ENCODE peak calls at places on chromosomes 2 and 18, in four cellular contexts. One of them, this sample, is unnamed.

GRCh38 chr2:232537499-232537898 is 2.0 kb upstream of the CHRNG start:
- DNase-seq in GM12878: no peak
- DNase-seq in HepG2: no peak
- DNase-seq in K562: no peak
- DNase-seq in this sample: no peak

GRCh38 chr2:237124820-237125219 is 39.1 kb downstream of the COPS8 start:
- DNase-seq in HepG2: no peak
- DNase-seq in GM12878: no peak
- DNase-seq in K562: no peak
- DNase-seq in this sample: no peak

GRCh38 chr18:67132919-67133318 is 383.6 kb downstream of the DSEL start:
- DNase-seq in GM12878: no peak
- DNase-seq in HepG2: no peak
- DNase-seq in K562: no peak
- DNase-seq in this sample: no peak

GRCh38 chr2:19859565-19859964 is 42.2 kb downstream of the TTC32 start:
- DNase-seq in GM12878: no peak
- DNase-seq in HepG2: no peak
- DNase-seq in K562: no peak
- DNase-seq in this sample: no peak

GRCh38 chr18:78767648-78768071 is 212.0 kb upstream of the SALL3 start:
- DNase-seq in GM12878: no peak
- DNase-seq in HepG2: no peak
- DNase-seq in K562: no peak
- DNase-seq in this sample: no peak

GRCh38 chr2:241612156-241613017 is 24.6 kb downstream of the THAP4 start:
- DNase-seq in GM12878: no peak
- DNase-seq in HepG2: no peak
- DNase-seq in K562: no peak
- DNase-seq in this sample: no peak

GRCh38 chr2:238104071-238104511 is 4.0 kb downstream of the ESPNL start:
- DNase-seq in K562: no peak
- DNase-seq in GM12878: no peak
- DNase-seq in HepG2: no peak
- DNase-seq in this sample: no peak

GRCh38 chr18:22831441-22831904 is 101.7 kb upstream of the RBBP8 start:
- DNase-seq in HepG2: peak
- DNase-seq in GM12878: no peak
- DNase-seq in K562: no peak
- DNase-seq in this sample: no peak

GRCh38 chr2:218395826-218396687 is 3.6 kb upstream of the CTDSP1 start:
- DNase-seq in HepG2: peak
- DNase-seq in GM12878: peak
- DNase-seq in K562: peak
- DNase-seq in this sample: peak
- TF ChIP-seq BHLHE40 in HepG2: no peak
- TF ChIP-seq BHLHE40 in GM12878: peak
- TF ChIP-seq BHLHE40 in K562: peak
- TF ChIP-seq BHLHE40 in this sample: no peak

DNA sequence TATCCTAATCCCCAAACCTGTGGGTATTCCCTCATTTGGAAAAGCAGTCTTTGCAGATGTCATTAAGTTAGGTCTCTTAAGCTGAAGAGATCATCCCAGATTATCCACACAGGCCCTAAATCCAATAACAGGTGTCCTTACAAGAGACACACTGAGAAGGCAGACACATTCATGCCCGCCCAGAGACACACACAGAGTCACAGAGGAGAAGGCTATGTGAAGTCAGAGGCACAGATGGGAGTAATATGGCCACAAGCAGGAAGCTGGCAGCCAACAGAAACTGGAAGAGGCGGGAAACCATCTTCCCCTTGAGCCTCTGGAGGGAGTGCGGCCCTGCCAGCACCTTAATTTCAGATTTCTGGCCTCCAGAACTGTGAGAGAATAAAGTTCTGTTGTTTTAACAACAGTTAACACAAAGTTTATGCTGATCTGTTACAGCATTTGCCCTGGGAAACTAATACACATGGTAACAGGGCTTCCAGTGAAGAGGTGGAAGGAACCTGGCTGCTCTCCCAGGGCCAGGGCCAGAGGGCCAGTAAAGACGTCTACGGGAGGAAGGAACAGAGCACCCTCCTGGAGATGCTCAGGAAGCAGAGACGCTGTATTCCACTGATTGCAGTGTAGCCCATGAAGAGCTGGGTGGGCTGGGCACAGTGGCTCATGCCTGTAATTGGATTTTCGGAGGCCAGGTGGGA is 217.5 kb downstream of the GLI2 start:
- DNase-seq in K562: no peak
- DNase-seq in GM12878: no peak
- DNase-seq in HepG2: no peak
- DNase-seq in this sample: no peak
- TF ChIP-seq TARDBP in K562: no peak
- TF ChIP-seq TARDBP in GM12878: no peak
- TF ChIP-seq TARDBP in HepG2: no peak
- TF ChIP-seq TARDBP in this sample: no peak

DNA sequence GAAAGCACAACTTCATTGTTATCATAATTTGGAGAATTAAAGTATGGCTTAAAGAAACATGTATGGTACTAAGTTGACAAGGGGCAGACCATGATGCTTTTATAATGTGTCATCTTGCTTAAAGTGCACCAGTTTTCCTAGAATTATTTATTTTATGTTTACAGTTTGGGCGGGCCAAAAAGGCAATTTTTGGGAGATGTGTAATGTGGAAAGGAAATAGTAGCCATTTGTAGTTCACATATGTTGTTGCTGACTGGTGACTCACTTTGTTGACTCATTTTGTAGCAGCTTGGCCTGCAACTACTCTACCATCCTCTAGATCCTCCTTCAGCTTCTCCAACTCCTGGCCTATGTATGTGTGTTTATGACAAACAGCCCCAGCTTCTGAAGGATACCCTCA is 7.7 kb downstream of the ZSCAN30 start:
- DNase-seq in GM12878: no peak
- DNase-seq in HepG2: peak
- DNase-seq in K562: no peak
- DNase-seq in this sample: no peak
- TF ChIP-seq FOXM1 in GM12878: no peak
- TF ChIP-seq FOXM1 in HepG2: no peak
- TF ChIP-seq FOXM1 in K562: no peak
- TF ChIP-seq FOXM1 in this sample: no peak

DNA sequence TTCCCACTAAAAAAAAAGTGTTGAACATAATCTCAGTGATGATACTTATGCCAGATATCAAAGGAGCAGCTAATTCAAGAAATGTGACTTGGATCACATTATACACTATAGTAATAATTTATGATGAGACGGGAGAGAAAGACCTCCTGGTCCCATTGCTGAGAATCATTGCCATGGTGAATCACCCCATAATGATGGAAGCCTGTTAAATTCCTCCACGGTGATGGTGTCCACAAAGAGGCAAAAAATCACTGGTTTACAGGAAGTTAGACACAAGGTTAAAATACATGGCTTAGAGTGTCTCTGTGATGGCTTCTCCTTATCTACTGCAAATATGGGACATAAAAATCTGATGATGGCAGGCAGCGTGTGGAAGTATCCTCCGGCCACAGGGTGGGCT is 210.1 kb downstream of the CDH2 start:
- DNase-seq in GM12878: no peak
- DNase-seq in K562: no peak
- DNase-seq in HepG2: no peak
- DNase-seq in this sample: no peak
- TF ChIP-seq BHLHE40 in GM12878: no peak
- TF ChIP-seq BHLHE40 in K562: no peak
- TF ChIP-seq BHLHE40 in HepG2: no peak
- TF ChIP-seq BHLHE40 in this sample: no peak

GRCh38 chr2:38076250-38076709 is 329 bp upstream of the CYP1B1 start:
- DNase-seq in GM12878: no peak
- DNase-seq in HepG2: no peak
- DNase-seq in K562: no peak
- DNase-seq in this sample: peak
- TF ChIP-seq TARDBP in GM12878: no peak
- TF ChIP-seq TARDBP in HepG2: no peak
- TF ChIP-seq TARDBP in K562: no peak
- TF ChIP-seq TARDBP in this sample: no peak

DNA sequence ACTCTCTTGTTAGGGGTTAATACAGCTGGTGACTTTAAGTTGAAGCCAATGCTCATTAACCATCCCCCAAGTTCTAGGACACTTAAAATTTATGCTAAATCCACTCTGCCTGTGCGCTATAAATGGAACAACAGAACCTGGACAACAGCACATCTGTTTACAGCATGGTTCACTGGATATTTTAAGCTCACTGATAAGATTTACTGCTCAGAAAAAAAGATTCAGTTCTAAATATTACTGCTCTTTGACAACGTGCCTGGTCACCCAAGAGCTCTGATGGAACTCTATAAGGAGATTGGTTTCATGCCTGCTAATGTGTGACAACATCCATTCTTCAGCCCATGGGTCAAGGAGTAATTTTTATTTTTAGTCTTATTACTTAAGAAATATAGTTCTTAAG is 27.5 kb downstream of the RNF103 start:
- DNase-seq in GM12878: no peak
- DNase-seq in K562: no peak
- DNase-seq in HepG2: no peak
- DNase-seq in this sample: no peak
- TF ChIP-seq FOXM1 in GM12878: no peak
- TF ChIP-seq FOXM1 in K562: no peak
- TF ChIP-seq FOXM1 in HepG2: no peak
- TF ChIP-seq FOXM1 in this sample: no peak

DNA sequence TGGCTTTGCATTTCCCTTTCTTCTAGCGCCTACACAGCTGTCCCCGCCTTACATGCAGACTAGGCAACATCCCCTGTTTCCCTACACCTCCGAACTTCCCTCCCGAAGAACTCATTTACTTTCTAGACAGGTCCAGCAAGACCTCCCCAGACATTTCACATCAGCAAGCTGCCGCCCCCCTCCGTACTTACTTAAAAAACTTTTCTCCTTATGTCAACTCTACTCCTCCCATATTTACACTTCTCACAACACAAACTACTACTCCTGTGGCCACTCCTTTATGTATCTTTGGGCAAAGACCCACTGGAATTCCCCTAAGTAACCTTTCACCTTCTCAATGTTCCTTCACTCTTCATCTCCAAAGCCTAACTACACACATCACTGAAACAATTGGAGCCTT is 20.4 kb upstream of the ZNF397 start:
- DNase-seq in HepG2: no peak
- DNase-seq in K562: no peak
- DNase-seq in GM12878: no peak
- DNase-seq in this sample: no peak
- TF ChIP-seq BHLHE40 in HepG2: no peak
- TF ChIP-seq BHLHE40 in K562: no peak
- TF ChIP-seq BHLHE40 in GM12878: no peak
- TF ChIP-seq BHLHE40 in this sample: no peak

This sample was measured in HEK293T.